ENCODE peak calls at places on chromosomes 2 and 18, in eight cellular contexts. W is psoas muscle; P is EL; S is GDM1; G is stimulated activated CD4-positive, alpha-beta T cell treated with anti-CD3 and anti-CD28 coated beads, Interleukin-1b, Interleukin-23, amount 100 ng/mL, for 48 hours; A is endothelial cell; L is upper lobe of right lung; H is activated CD8-positive, alpha-beta memory T cell treated with anti-CD3 and anti-CD28 coated beads, Interleukin-2, amount 50 U/mL, for 48 hours. Z is an unnamed sample.

GRCh38 chr18:37499008-37499407 is 66.6 kb downstream of the CELF4 start:
- DNase-seq in W (no peak), P (no peak), S (no peak), G (no peak), A (no peak), L (no peak), H (no peak), Z (no peak)

GRCh38 chr2:55885129-55885943 is 38.2 kb downstream of the EFEMP1 start:
- DNase-seq in W (no peak), P (peak), S (no peak), G (no peak), A (no peak), L (no peak), H (no peak), Z (no peak)

GRCh38 chr2:191869781-191870180 is 22.9 kb upstream of the CAVIN2 start:
- DNase-seq in W (no peak), P (no peak), S (no peak), G (no peak), A (no peak), L (no peak), H (no peak), Z (no peak)

GRCh38 chr2:160358051-160358450 is 135.6 kb downstream of the RBMS1 start:
- DNase-seq in W (no peak), P (peak), S (no peak), G (no peak), A (no peak), L (no peak), H (no peak), Z (no peak)

GRCh38 chr18:37419272-37419671 is 146.3 kb downstream of the CELF4 start:
- DNase-seq in W (no peak), P (peak), S (no peak), G (no peak), A (no peak), L (no peak), H (no peak), Z (no peak)

GRCh38 chr2:181183878-181184553 is 203.6 kb downstream of the UBE2E3 start:
- DNase-seq in W (no peak), P (no peak), S (no peak), G (no peak), A (no peak), L (no peak), H (no peak), Z (no peak)

GRCh38 chr2:205052781-205053180 is 507.5 kb downstream of the PARD3B start:
- DNase-seq in W (no peak), P (no peak), S (no peak), G (no peak), A (no peak), L (no peak), H (no peak), Z (no peak)

GRCh38 chr2:37637985-37638384 is 33.5 kb downstream of the CDC42EP3 start:
- DNase-seq in W (no peak), P (no peak), S (no peak), G (no peak), A (no peak), L (no peak), H (no peak), Z (no peak)

GRCh38 chr2:127045792-127046501 is 61.0 kb downstream of the BIN1 start:
- DNase-seq in W (no peak), P (no peak), S (no peak), G (peak), A (no peak), L (no peak), H (peak), Z (no peak)

GRCh38 chr2:218230882-218231281 is 13.9 kb downstream of the ARPC2 start:
- DNase-seq in W (no peak), P (peak), S (no peak), G (peak), A (no peak), L (no peak), H (no peak), Z (peak)

Z was measured in HepG2.